ENCODE peak calls at places on chromosomes 1 and 21, in six cellular contexts. One of them, this sample, is unnamed.

GRCh38 chr1:117341123-117341522 is 26.1 kb upstream of the MAN1A2 start:
- DNase-seq in cardiac muscle cell: no peak
- DNase-seq in left ventricle myocardium inferior: no peak
- DNase-seq in tibial artery: no peak
- DNase-seq in stomach: no peak
- DNase-seq in psoas muscle: no peak
- DNase-seq in this sample: no peak

GRCh38 chr1:230977781-230978490 is 725 bp downstream of the TTC13 start:
- DNase-seq in left ventricle myocardium inferior: peak; percentile 23
- DNase-seq in tibial artery: peak; percentile 25
- DNase-seq in psoas muscle: peak; percentile 60
- DNase-seq in stomach: peak; percentile 58
- DNase-seq in cardiac muscle cell: peak; percentile 16
- DNase-seq in this sample: peak; percentile 14

GRCh38 chr1:20370628-20371200 is 80.0 kb downstream of the VWA5B1 start:
- DNase-seq in left ventricle myocardium inferior: no peak
- DNase-seq in psoas muscle: no peak
- DNase-seq in stomach: no peak
- DNase-seq in tibial artery: no peak
- DNase-seq in cardiac muscle cell: no peak
- DNase-seq in this sample: no peak

GRCh38 chr1:10671090-10671489 is 125.4 kb downstream of the CASZ1 start:
- DNase-seq in tibial artery: no peak
- DNase-seq in cardiac muscle cell: no peak
- DNase-seq in left ventricle myocardium inferior: no peak
- DNase-seq in psoas muscle: no peak
- DNase-seq in stomach: no peak
- DNase-seq in this sample: no peak

GRCh38 chr1:206693029-206693428 is 8.3 kb downstream of the MAPKAPK2 start:
- DNase-seq in tibial artery: peak; percentile 80
- DNase-seq in psoas muscle: peak; percentile 87
- DNase-seq in stomach: peak; percentile 61
- DNase-seq in left ventricle myocardium inferior: peak; percentile 90
- DNase-seq in cardiac muscle cell: peak; percentile 79
- DNase-seq in this sample: no peak

GRCh38 chr1:37323486-37324377 is 150.6 kb upstream of the ZC3H12A start:
- DNase-seq in stomach: no peak
- DNase-seq in psoas muscle: no peak
- DNase-seq in left ventricle myocardium inferior: no peak
- DNase-seq in cardiac muscle cell: peak; percentile 29
- DNase-seq in tibial artery: no peak
- DNase-seq in this sample: no peak

GRCh38 chr1:145981299-145981600 is 15.1 kb downstream of the TXNIP start:
- DNase-seq in psoas muscle: no peak
- DNase-seq in left ventricle myocardium inferior: no peak
- DNase-seq in cardiac muscle cell: no peak
- DNase-seq in stomach: peak; percentile 26
- DNase-seq in tibial artery: no peak
- DNase-seq in this sample: no peak

GRCh38 chr1:94819945-94820746 is at the start of gene SLC44A3:
- DNase-seq in tibial artery: no peak
- DNase-seq in cardiac muscle cell: peak; percentile 73
- DNase-seq in stomach: peak; percentile 71
- DNase-seq in left ventricle myocardium inferior: peak; percentile 45
- DNase-seq in psoas muscle: peak; percentile 48
- DNase-seq in this sample: no peak

GRCh38 chr1:171961861-171962260 is 120.6 kb downstream of the DNM3 start:
- DNase-seq in tibial artery: no peak
- DNase-seq in cardiac muscle cell: no peak
- DNase-seq in left ventricle myocardium inferior: no peak
- DNase-seq in stomach: no peak
- DNase-seq in psoas muscle: no peak
- DNase-seq in this sample: no peak

GRCh38 chr1:155000475-155000724 is 2.2 kb upstream of the ZBTB7B start:
- DNase-seq in stomach: peak; percentile 64
- DNase-seq in tibial artery: peak; percentile 49
- DNase-seq in psoas muscle: no peak
- DNase-seq in cardiac muscle cell: no peak
- DNase-seq in left ventricle myocardium inferior: no peak
- DNase-seq in this sample: no peak

GRCh38 chr1:226736001-226736907 is 2.8 kb downstream of the ITPKB start:
- DNase-seq in left ventricle myocardium inferior: peak; percentile 39
- DNase-seq in cardiac muscle cell: peak; percentile 25
- DNase-seq in psoas muscle: peak; percentile 38
- DNase-seq in stomach: no peak
- DNase-seq in tibial artery: no peak
- DNase-seq in this sample: no peak

GRCh38 chr1:201131398-201131797 is 4.4 kb upstream of the ASCL5 start:
- DNase-seq in cardiac muscle cell: no peak
- DNase-seq in psoas muscle: no peak
- DNase-seq in tibial artery: no peak
- DNase-seq in stomach: no peak
- DNase-seq in left ventricle myocardium inferior: no peak
- DNase-seq in this sample: no peak

GRCh38 chr1:186708578-186709203 is 28.5 kb upstream of the PTGS2 start:
- DNase-seq in tibial artery: no peak
- DNase-seq in left ventricle myocardium inferior: no peak
- DNase-seq in cardiac muscle cell: peak; percentile 70
- DNase-seq in psoas muscle: no peak
- DNase-seq in stomach: no peak
- DNase-seq in this sample: no peak

GRCh38 chr1:8693092-8693491 is 124.3 kb downstream of the RERE start:
- DNase-seq in psoas muscle: no peak
- DNase-seq in left ventricle myocardium inferior: no peak
- DNase-seq in tibial artery: no peak
- DNase-seq in cardiac muscle cell: no peak
- DNase-seq in stomach: no peak
- DNase-seq in this sample: no peak

GRCh38 chr1:186958520-186958919 is 129.8 kb downstream of the PLA2G4A start:
- DNase-seq in left ventricle myocardium inferior: no peak
- DNase-seq in psoas muscle: no peak
- DNase-seq in stomach: no peak
- DNase-seq in tibial artery: no peak
- DNase-seq in cardiac muscle cell: peak; percentile 38
- DNase-seq in this sample: no peak

GRCh38 chr1:202807926-202808757 is at the start of gene KDM5B:
- DNase-seq in tibial artery: peak; percentile 36
- DNase-seq in cardiac muscle cell: peak; percentile 89
- DNase-seq in stomach: peak; percentile 77
- DNase-seq in left ventricle myocardium inferior: peak; percentile 75
- DNase-seq in psoas muscle: peak; percentile 70
- DNase-seq in this sample: peak; percentile 50

GRCh38 chr1:219126267-219126862 is 47.3 kb upstream of the LYPLAL1 start:
- DNase-seq in stomach: no peak
- DNase-seq in cardiac muscle cell: peak; percentile 47
- DNase-seq in tibial artery: no peak
- DNase-seq in left ventricle myocardium inferior: no peak
- DNase-seq in psoas muscle: no peak
- DNase-seq in this sample: no peak

GRCh38 chr1:1540015-1540816 is at the start of gene TMEM240:
- DNase-seq in left ventricle myocardium inferior: peak; percentile 86
- DNase-seq in cardiac muscle cell: peak; percentile 89
- DNase-seq in stomach: peak; percentile 61
- DNase-seq in tibial artery: peak; percentile 67
- DNase-seq in psoas muscle: peak; percentile 83
- DNase-seq in this sample: peak; percentile 32

GRCh38 chr1:93595749-93596148 is 85.9 kb downstream of the BCAR3 start:
- DNase-seq in tibial artery: no peak
- DNase-seq in left ventricle myocardium inferior: no peak
- DNase-seq in psoas muscle: no peak
- DNase-seq in stomach: no peak
- DNase-seq in cardiac muscle cell: peak; percentile 41
- DNase-seq in this sample: no peak

GRCh38 chr1:232722626-232723025 is 82.6 kb upstream of the MAP10 start:
- DNase-seq in psoas muscle: no peak
- DNase-seq in stomach: no peak
- DNase-seq in cardiac muscle cell: no peak
- DNase-seq in tibial artery: no peak
- DNase-seq in left ventricle myocardium inferior: no peak
- DNase-seq in this sample: no peak

GRCh38 chr21:45962531-45963224 is 18.9 kb upstream of the COL6A1 start:
- DNase-seq in stomach: no peak
- DNase-seq in left ventricle myocardium inferior: no peak
- DNase-seq in psoas muscle: no peak
- DNase-seq in cardiac muscle cell: no peak
- DNase-seq in tibial artery: no peak
- DNase-seq in this sample: no peak

GRCh38 chr21:45957551-45957950 is 24.0 kb upstream of the COL6A1 start:
- DNase-seq in cardiac muscle cell: no peak
- DNase-seq in psoas muscle: no peak
- DNase-seq in left ventricle myocardium inferior: no peak
- DNase-seq in tibial artery: peak; percentile 19
- DNase-seq in stomach: no peak
- DNase-seq in this sample: no peak

GRCh38 chr21:45959779-45960390 is 21.7 kb upstream of the COL6A1 start:
- DNase-seq in left ventricle myocardium inferior: no peak
- DNase-seq in psoas muscle: no peak
- DNase-seq in cardiac muscle cell: no peak
- DNase-seq in stomach: no peak
- DNase-seq in tibial artery: no peak
- DNase-seq in this sample: no peak

GRCh38 chr21:45957986-45958610 is 23.5 kb upstream of the COL6A1 start:
- DNase-seq in psoas muscle: peak; percentile 61
- DNase-seq in stomach: no peak
- DNase-seq in left ventricle myocardium inferior: peak; percentile 49
- DNase-seq in tibial artery: peak; percentile 83
- DNase-seq in cardiac muscle cell: peak; percentile 89
- DNase-seq in this sample: no peak

GRCh38 chr21:45959182-45959581 is 22.4 kb upstream of the COL6A1 start:
- DNase-seq in psoas muscle: no peak
- DNase-seq in stomach: no peak
- DNase-seq in left ventricle myocardium inferior: no peak
- DNase-seq in tibial artery: no peak
- DNase-seq in cardiac muscle cell: no peak
- DNase-seq in this sample: no peak
- H3K9me3 ChIP-seq in psoas muscle: no peaks in the 10 kb centered on the region
- H3K9me3 ChIP-seq in stomach: no peaks in the 10 kb centered on the region
- H3K9me3 ChIP-seq in left ventricle myocardium inferior: peaks cover 4% of the 10 kb centered on the region
- H3K9me3 ChIP-seq in tibial artery: no peaks in the 10 kb centered on the region
- H3K9me3 ChIP-seq in cardiac muscle cell: no peaks in the 10 kb centered on the region
- H3K9me3 ChIP-seq in this sample: no peaks in the 10 kb centered on the region

DNA sequence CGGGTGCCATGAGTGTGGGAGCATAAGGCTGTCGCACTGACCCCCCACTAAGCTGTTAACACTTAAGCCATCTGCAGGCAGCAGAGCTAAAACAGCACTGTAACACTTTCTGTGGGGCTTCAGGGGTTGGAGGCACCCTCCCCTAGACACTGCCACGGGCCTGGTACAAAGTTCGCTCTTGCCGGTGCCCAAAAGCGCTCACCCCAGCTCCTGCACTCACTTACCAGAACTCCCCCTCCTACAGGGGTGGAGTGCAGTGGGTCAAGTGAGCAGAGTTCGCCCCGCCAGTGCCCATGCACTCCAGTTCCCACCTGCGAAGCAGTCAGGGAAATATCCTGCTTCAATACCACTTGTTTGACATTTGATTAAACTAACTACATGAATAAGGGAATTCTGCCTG is 46.3 kb upstream of the CFAP298 start:
- DNase-seq in psoas muscle: no peak
- DNase-seq in stomach: no peak
- DNase-seq in tibial artery: no peak
- DNase-seq in left ventricle myocardium inferior: no peak
- DNase-seq in cardiac muscle cell: no peak
- DNase-seq in this sample: no peak
- H3K9me3 ChIP-seq in psoas muscle: no peaks in the 10 kb centered on the region
- H3K9me3 ChIP-seq in stomach: no peaks in the 10 kb centered on the region
- H3K9me3 ChIP-seq in tibial artery: no peaks in the 10 kb centered on the region
- H3K9me3 ChIP-seq in left ventricle myocardium inferior: no peaks in the 10 kb centered on the region
- H3K9me3 ChIP-seq in cardiac muscle cell: no peaks in the 10 kb centered on the region
- H3K9me3 ChIP-seq in this sample: no peaks in the 10 kb centered on the region

GRCh38 chr1:4219826-4220225 is 319.8 kb upstream of the C1orf174 start:
- DNase-seq in cardiac muscle cell: no peak
- DNase-seq in tibial artery: no peak
- DNase-seq in left ventricle myocardium inferior: no peak
- DNase-seq in stomach: no peak
- DNase-seq in psoas muscle: no peak
- DNase-seq in this sample: no peak

GRCh38 chr1:4221107-4221506 is 321.0 kb upstream of the C1orf174 start:
- DNase-seq in psoas muscle: no peak
- DNase-seq in cardiac muscle cell: no peak
- DNase-seq in left ventricle myocardium inferior: no peak
- DNase-seq in tibial artery: no peak
- DNase-seq in stomach: no peak
- DNase-seq in this sample: no peak

GRCh38 chr1:4218619-4219018 is 318.5 kb upstream of the C1orf174 start:
- DNase-seq in left ventricle myocardium inferior: no peak
- DNase-seq in stomach: no peak
- DNase-seq in cardiac muscle cell: no peak
- DNase-seq in tibial artery: no peak
- DNase-seq in psoas muscle: no peak
- DNase-seq in this sample: no peak

GRCh38 chr1:4219111-4219510 is 319.0 kb upstream of the C1orf174 start:
- DNase-seq in tibial artery: no peak
- DNase-seq in left ventricle myocardium inferior: no peak
- DNase-seq in stomach: no peak
- DNase-seq in psoas muscle: no peak
- DNase-seq in cardiac muscle cell: no peak
- DNase-seq in this sample: no peak

DNA sequence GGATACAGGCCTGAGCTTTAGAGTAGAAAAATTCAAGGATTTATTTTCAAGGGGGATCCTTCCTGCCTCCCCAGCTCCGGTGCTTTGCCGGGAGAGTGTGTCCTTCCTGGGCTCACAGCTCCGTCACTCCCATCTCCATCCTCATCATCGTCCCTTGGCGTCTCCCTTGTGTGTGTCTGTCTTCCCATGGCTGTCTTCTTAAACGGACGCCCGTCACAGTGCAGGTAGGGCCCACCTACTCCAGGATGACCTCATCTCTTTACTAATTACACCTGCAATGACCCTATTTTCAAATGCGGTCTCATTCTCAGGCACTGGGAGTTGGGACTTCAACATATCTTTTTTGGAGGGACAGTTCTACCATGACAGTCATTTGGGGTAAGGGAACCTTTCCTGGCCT is 320.3 kb upstream of the C1orf174 start:
- DNase-seq in psoas muscle: no peak
- DNase-seq in left ventricle myocardium inferior: no peak
- DNase-seq in stomach: no peak
- DNase-seq in tibial artery: no peak
- DNase-seq in cardiac muscle cell: no peak
- DNase-seq in this sample: no peak
- H3K9me3 ChIP-seq in psoas muscle: no peaks in the 10 kb centered on the region
- H3K9me3 ChIP-seq in left ventricle myocardium inferior: no peaks in the 10 kb centered on the region
- H3K9me3 ChIP-seq in stomach: no peaks in the 10 kb centered on the region
- H3K9me3 ChIP-seq in tibial artery: no peaks in the 10 kb centered on the region
- H3K9me3 ChIP-seq in cardiac muscle cell: no peaks in the 10 kb centered on the region
- H3K9me3 ChIP-seq in this sample: no peaks in the 10 kb centered on the region

GRCh38 chr1:173171152-173171551 is 36.0 kb downstream of the TNFSF4 start:
- DNase-seq in psoas muscle: no peak
- DNase-seq in tibial artery: no peak
- DNase-seq in stomach: no peak
- DNase-seq in cardiac muscle cell: no peak
- DNase-seq in left ventricle myocardium inferior: no peak
- DNase-seq in this sample: no peak

GRCh38 chr1:173173388-173173787 is 33.7 kb downstream of the TNFSF4 start:
- DNase-seq in cardiac muscle cell: no peak
- DNase-seq in left ventricle myocardium inferior: no peak
- DNase-seq in psoas muscle: no peak
- DNase-seq in tibial artery: no peak
- DNase-seq in stomach: no peak
- DNase-seq in this sample: no peak

GRCh38 chr1:173175514-173176146 is 31.5 kb downstream of the TNFSF4 start:
- DNase-seq in left ventricle myocardium inferior: no peak
- DNase-seq in cardiac muscle cell: peak; percentile 25
- DNase-seq in stomach: no peak
- DNase-seq in tibial artery: no peak
- DNase-seq in psoas muscle: no peak
- DNase-seq in this sample: no peak
- H3K9me3 ChIP-seq in left ventricle myocardium inferior: peaks cover 47% of the 10 kb centered on the region
- H3K9me3 ChIP-seq in cardiac muscle cell: no peaks in the 10 kb centered on the region
- H3K9me3 ChIP-seq in stomach: no peaks in the 10 kb centered on the region
- H3K9me3 ChIP-seq in tibial artery: peaks cover 4% of the 10 kb centered on the region
- H3K9me3 ChIP-seq in psoas muscle: peaks cover 6% of the 10 kb centered on the region
- H3K9me3 ChIP-seq in this sample: peaks cover 7% of the 10 kb centered on the region